ENCODE peak calls at places on chromosomes 4 and X, in seven cellular contexts. S, K, W, H, T, A and Y are unnamed samples.

GRCh38 chrX:63503541-63503940 is 152.4 kb upstream of the SPIN4 start:
- DNase-seq in T (no peak), S (no peak), H (no peak), A (peak), K (no peak), W (no peak), Y (no peak)

GRCh38 chr4:48681856-48682255 is 98.2 kb downstream of the FRYL start:
- DNase-seq in W (peak), S (no peak), A (no peak), K (no peak), T (no peak), H (peak), Y (peak)

GRCh38 chr4:2368779-2369437 is 49.5 kb downstream of the ZFYVE28 start:
- DNase-seq in K (peak), W (no peak), H (no peak), A (peak), T (no peak), S (no peak), Y (no peak)

GRCh38 chrX:133676344-133677122 is 261.2 kb upstream of the GPC4 start:
- DNase-seq in W (no peak), A (no peak), K (peak), T (no peak), H (no peak), S (no peak), Y (no peak)

GRCh38 chrX:101530944-101531343 is 19.4 kb upstream of the ARMCX1 start:
- DNase-seq in A (no peak), H (no peak), S (no peak), K (no peak), W (no peak), T (no peak), Y (no peak)

GRCh38 chrX:76172325-76172887 is 456 bp upstream of the PBDC1 start:
- DNase-seq in S (no peak), A (no peak), K (no peak), T (no peak), H (no peak), W (no peak), Y (no peak)

GRCh38 chr4:91057871-91058270 is 930.7 kb downstream of the CCSER1 start:
- DNase-seq in H (no peak), S (no peak), K (no peak), T (no peak), A (no peak), W (no peak), Y (no peak)

GRCh38 chrX:40504801-40505605 is 75.8 kb upstream of the ATP6AP2 start:
- DNase-seq in S (no peak), H (peak), T (no peak), W (peak), K (no peak), A (peak), Y (no peak)

GRCh38 chr4:179719766-179720470 is 2277.7 kb upstream of the AGA start:
- DNase-seq in S (no peak), H (peak), K (no peak), W (peak), T (no peak), A (no peak), Y (no peak)

GRCh38 chrX:413322-414201 is 26.9 kb upstream of the PPP2R3B start:
- DNase-seq in T (no peak), W (no peak), S (no peak), K (no peak), H (no peak), A (peak), Y (peak)

GRCh38 chrX:29315931-29316330 is 728.7 kb downstream of the IL1RAPL1 start:
- DNase-seq in T (no peak), K (no peak), W (no peak), A (no peak), H (no peak), S (no peak), Y (no peak)

GRCh38 chr4:120853101-120853940 is 69.2 kb downstream of the PRDM5 start:
- DNase-seq in H (no peak), W (no peak), T (no peak), A (no peak), S (no peak), K (no peak), Y (no peak)

GRCh38 chr4:185183622-185184281 is 20.0 kb downstream of the CFAP97 start:
- DNase-seq in K (peak), S (peak), W (peak), T (peak), H (peak), A (peak), Y (peak)